ENCODE peak calls at places on chromosomes 6 and 20, in four cellular contexts. V, A, Q and P are unnamed samples.

GRCh38 chr6:150547511-150548222 is 52.0 kb upstream of the PLEKHG1 start:
- DNase-seq in V (no peak), A (peak), Q (no peak), P (no peak)

GRCh38 chr20:50111120-50111828 is 1.7 kb downstream of the UBE2V1 start:
- DNase-seq in V (no peak), A (no peak), Q (no peak), P (no peak)

GRCh38 chr20:17622851-17623508 is 53.1 kb downstream of the DSTN start:
- DNase-seq in V (no peak), A (no peak), Q (no peak), P (no peak)

GRCh38 chr20:12965880-12966270 is 42.9 kb upstream of the SPTLC3 start:
- DNase-seq in V (no peak), A (no peak), Q (peak), P (no peak)

GRCh38 chr20:15561707-15562106 is 1011.5 kb downstream of the KIF16B start:
- DNase-seq in V (no peak), A (peak), Q (no peak), P (no peak)

GRCh38 chr20:18284805-18285533 is 3.4 kb upstream of the ZNF133 start:
- DNase-seq in V (no peak), A (no peak), Q (no peak), P (no peak)

GRCh38 chr6:10518461-10519216 is 2.5 kb upstream of the GCNT2 start:
- DNase-seq in V (no peak), A (no peak), Q (no peak), P (no peak)

GRCh38 chr6:121694389-121695185 is 259.1 kb downstream of the GJA1 start:
- DNase-seq in V (no peak), A (no peak), Q (no peak), P (no peak)

GRCh38 chr6:137309078-137309762 is 90.0 kb upstream of the IFNGR1 start:
- DNase-seq in V (peak), A (peak), Q (no peak), P (peak)

GRCh38 chr20:18724788-18725476 is 88.7 kb upstream of the SCP2D1 start:
- DNase-seq in V (no peak), A (no peak), Q (no peak), P (no peak)

GRCh38 chr6:79040083-79040482 is 38.0 kb downstream of the PHIP start:
- DNase-seq in V (no peak), A (no peak), Q (no peak), P (no peak)

GRCh38 chr6:139888691-139889122 is 514.3 kb upstream of the CITED2 start:
- DNase-seq in V (no peak), A (no peak), Q (peak), P (no peak)

GRCh38 chr20:62009869-62010445 is 55.7 kb downstream of the TAF4 start:
- DNase-seq in V (no peak), A (no peak), Q (no peak), P (no peak)

GRCh38 chr6:26284537-26285142 is 80.4 kb upstream of the BTN3A2 start:
- DNase-seq in V (peak), A (peak), Q (peak), P (peak)

GRCh38 chr6:148240463-148240845 is 102.2 kb upstream of the SASH1 start:
- DNase-seq in V (no peak), A (no peak), Q (no peak), P (no peak)

GRCh38 chr20:50491926-50492634 is 18.1 kb upstream of the PTPN1 start:
- DNase-seq in V (peak), A (no peak), Q (no peak), P (no peak)

GRCh38 chr6:135568366-135568765 is 70.8 kb upstream of the AHI1 start:
- DNase-seq in V (no peak), A (no peak), Q (no peak), P (no peak)

GRCh38 chr20:13995841-13996240 is 525 bp downstream of the MACROD2 start:
- DNase-seq in V (peak), A (peak), Q (peak), P (no peak)

GRCh38 chr6:155264704-155265320 is 999 bp downstream of the CLDN20 start:
- DNase-seq in V (no peak), A (no peak), Q (no peak), P (no peak)

GRCh38 chr6:170051229-170052172 is 239.4 kb downstream of the DLL1 start:
- DNase-seq in V (no peak), A (no peak), Q (no peak), P (no peak)

GRCh38 chr6:26318459-26319404 is 46.3 kb upstream of the BTN3A2 start:
- DNase-seq in V (no peak), A (no peak), Q (no peak), P (peak)

GRCh38 chr6:42217165-42217522 is 517 bp downstream of the MRPS10 start:
- DNase-seq in V (no peak), A (no peak), Q (no peak), P (no peak)

GRCh38 chr6:54981647-54982046 is 135.1 kb downstream of the FAM83B start:
- DNase-seq in V (peak), A (no peak), Q (no peak), P (no peak)

GRCh38 chr6:155077784-155078183 is 82.7 kb downstream of the TIAM2 start:
- DNase-seq in V (no peak), A (no peak), Q (no peak), P (no peak)

GRCh38 chr20:33443512-33444239 is at the start of gene SNTA1:
- DNase-seq in V (peak), A (peak), Q (peak), P (peak)

GRCh38 chr6:138402833-138403187 is 1.2 kb upstream of the HEBP2 start:
- DNase-seq in V (no peak), A (no peak), Q (no peak), P (no peak)

GRCh38 chr6:17957488-17957887 is 29.9 kb downstream of the KIF13A start:
- DNase-seq in V (no peak), A (no peak), Q (no peak), P (no peak)

GRCh38 chr6:155645328-155645727 is 189.7 kb upstream of the NOX3 start:
- DNase-seq in V (no peak), A (no peak), Q (no peak), P (no peak)

GRCh38 chr6:6696867-6697531 is 108.5 kb downstream of the LY86 start:
- DNase-seq in V (peak), A (peak), Q (peak), P (peak)

GRCh38 chr6:101706576-101706975 is 313.1 kb downstream of the GRIK2 start:
- DNase-seq in V (peak), A (no peak), Q (no peak), P (no peak)

GRCh38 chr6:106128981-106129761 is 43.0 kb downstream of the PRDM1 start:
- DNase-seq in V (no peak), A (no peak), Q (no peak), P (no peak)

GRCh38 chr6:9236443-9236842 is 801.1 kb upstream of the SLC35B3 start:
- DNase-seq in V (no peak), A (no peak), Q (no peak), P (no peak)

GRCh38 chr6:106360989-106361430 is 493 bp downstream of the CRYBG1 start:
- DNase-seq in V (no peak), A (no peak), Q (peak), P (no peak)

GRCh38 chr20:57341657-57342056 is 9.4 kb upstream of the RAE1 start:
- DNase-seq in V (no peak), A (no peak), Q (no peak), P (no peak)

GRCh38 chr20:25017257-25017803 is 24.8 kb upstream of the APMAP start:
- DNase-seq in V (no peak), A (no peak), Q (no peak), P (no peak)

GRCh38 chr6:42702200-42702599 is 20.2 kb downstream of the PRPH2 start:
- DNase-seq in V (no peak), A (no peak), Q (no peak), P (no peak)

GRCh38 chr6:123380257-123380656 is 256.5 kb downstream of the TRDN start:
- DNase-seq in V (peak), A (no peak), Q (peak), P (no peak)

GRCh38 chr20:23358563-23358906 is 3.4 kb upstream of the GZF1 start:
- DNase-seq in V (no peak), A (no peak), Q (no peak), P (no peak)

GRCh38 chr6:44733146-44733545 is 345.6 kb downstream of the CDC5L start:
- DNase-seq in V (peak), A (no peak), Q (no peak), P (no peak)